ENCODE peak calls at places on chromosomes 11 and 22, in six cellular contexts. One of them, this sample, is unnamed.

GRCh38 chr11:99422581-99423434 is 402.1 kb downstream of the CNTN5 start:
- DNase-seq in activated CD8-positive, alpha-beta memory T cell treated with anti-CD3 and anti-CD28 coated beads for 4 hours: no peak
- DNase-seq in SW480: peak; percentile 50
- DNase-seq in head of caudate nucleus: no peak
- DNase-seq in HFF-Myc: no peak
- DNase-seq in activated CD4-positive, alpha-beta T cell treated with anti-CD3 and anti-CD28 coated beads for 24 hours: no peak
- DNase-seq in this sample: no peak

GRCh38 chr11:28913883-28914282 is 805.7 kb downstream of the METTL15 start:
- DNase-seq in head of caudate nucleus: no peak
- DNase-seq in activated CD4-positive, alpha-beta T cell treated with anti-CD3 and anti-CD28 coated beads for 24 hours: no peak
- DNase-seq in activated CD8-positive, alpha-beta memory T cell treated with anti-CD3 and anti-CD28 coated beads for 4 hours: no peak
- DNase-seq in HFF-Myc: no peak
- DNase-seq in SW480: no peak
- DNase-seq in this sample: no peak

GRCh38 chr11:57290288-57290687 is 34.5 kb downstream of the TNKS1BP1 start:
- DNase-seq in activated CD8-positive, alpha-beta memory T cell treated with anti-CD3 and anti-CD28 coated beads for 4 hours: no peak
- DNase-seq in activated CD4-positive, alpha-beta T cell treated with anti-CD3 and anti-CD28 coated beads for 24 hours: no peak
- DNase-seq in head of caudate nucleus: no peak
- DNase-seq in SW480: no peak
- DNase-seq in HFF-Myc: no peak
- DNase-seq in this sample: no peak

GRCh38 chr11:96287796-96288439 is 55.1 kb downstream of the MAML2 start:
- DNase-seq in HFF-Myc: no peak
- DNase-seq in head of caudate nucleus: no peak
- DNase-seq in activated CD8-positive, alpha-beta memory T cell treated with anti-CD3 and anti-CD28 coated beads for 4 hours: no peak
- DNase-seq in activated CD4-positive, alpha-beta T cell treated with anti-CD3 and anti-CD28 coated beads for 24 hours: no peak
- DNase-seq in SW480: no peak
- DNase-seq in this sample: no peak

GRCh38 chr11:72604256-72604655 is 70.0 kb downstream of the PDE2A start:
- DNase-seq in activated CD8-positive, alpha-beta memory T cell treated with anti-CD3 and anti-CD28 coated beads for 4 hours: no peak
- DNase-seq in activated CD4-positive, alpha-beta T cell treated with anti-CD3 and anti-CD28 coated beads for 24 hours: no peak
- DNase-seq in HFF-Myc: no peak
- DNase-seq in head of caudate nucleus: no peak
- DNase-seq in SW480: no peak
- DNase-seq in this sample: no peak

GRCh38 chr11:74397531-74398243 is 546 bp downstream of the PGM2L1 start:
- DNase-seq in activated CD4-positive, alpha-beta T cell treated with anti-CD3 and anti-CD28 coated beads for 24 hours: no peak
- DNase-seq in HFF-Myc: no peak
- DNase-seq in activated CD8-positive, alpha-beta memory T cell treated with anti-CD3 and anti-CD28 coated beads for 4 hours: no peak
- DNase-seq in SW480: peak; percentile 89
- DNase-seq in head of caudate nucleus: no peak
- DNase-seq in this sample: peak; percentile 68

GRCh38 chr11:95556342-95557151 is 233.0 kb downstream of the FAM76B start:
- DNase-seq in SW480: no peak
- DNase-seq in head of caudate nucleus: no peak
- DNase-seq in activated CD4-positive, alpha-beta T cell treated with anti-CD3 and anti-CD28 coated beads for 24 hours: no peak
- DNase-seq in activated CD8-positive, alpha-beta memory T cell treated with anti-CD3 and anti-CD28 coated beads for 4 hours: no peak
- DNase-seq in HFF-Myc: peak; percentile 89
- DNase-seq in this sample: no peak

GRCh38 chr11:824292-824880 is 3.3 kb upstream of the CRACR2B start:
- DNase-seq in head of caudate nucleus: no peak
- DNase-seq in SW480: no peak
- DNase-seq in activated CD4-positive, alpha-beta T cell treated with anti-CD3 and anti-CD28 coated beads for 24 hours: no peak
- DNase-seq in activated CD8-positive, alpha-beta memory T cell treated with anti-CD3 and anti-CD28 coated beads for 4 hours: no peak
- DNase-seq in HFF-Myc: no peak
- DNase-seq in this sample: peak; percentile 81

GRCh38 chr22:32904044-32904443 is 102.5 kb downstream of the TIMP3 start:
- DNase-seq in activated CD4-positive, alpha-beta T cell treated with anti-CD3 and anti-CD28 coated beads for 24 hours: no peak
- DNase-seq in HFF-Myc: no peak
- DNase-seq in activated CD8-positive, alpha-beta memory T cell treated with anti-CD3 and anti-CD28 coated beads for 4 hours: no peak
- DNase-seq in head of caudate nucleus: no peak
- DNase-seq in SW480: peak; percentile 50
- DNase-seq in this sample: peak; percentile 45

GRCh38 chr11:110355011-110355744 is 58.8 kb upstream of the RDX start:
- DNase-seq in SW480: no peak
- DNase-seq in HFF-Myc: no peak
- DNase-seq in activated CD8-positive, alpha-beta memory T cell treated with anti-CD3 and anti-CD28 coated beads for 4 hours: no peak
- DNase-seq in activated CD4-positive, alpha-beta T cell treated with anti-CD3 and anti-CD28 coated beads for 24 hours: no peak
- DNase-seq in head of caudate nucleus: no peak
- DNase-seq in this sample: no peak

GRCh38 chr11:128931661-128932060 is 11.0 kb downstream of the TP53AIP1 start:
- DNase-seq in activated CD4-positive, alpha-beta T cell treated with anti-CD3 and anti-CD28 coated beads for 24 hours: no peak
- DNase-seq in SW480: peak; percentile 58
- DNase-seq in HFF-Myc: no peak
- DNase-seq in activated CD8-positive, alpha-beta memory T cell treated with anti-CD3 and anti-CD28 coated beads for 4 hours: no peak
- DNase-seq in head of caudate nucleus: no peak
- DNase-seq in this sample: no peak

GRCh38 chr11:390175-390574 is 3.8 kb upstream of the PKP3 start:
- DNase-seq in head of caudate nucleus: no peak
- DNase-seq in HFF-Myc: no peak
- DNase-seq in activated CD4-positive, alpha-beta T cell treated with anti-CD3 and anti-CD28 coated beads for 24 hours: no peak
- DNase-seq in SW480: no peak
- DNase-seq in activated CD8-positive, alpha-beta memory T cell treated with anti-CD3 and anti-CD28 coated beads for 4 hours: no peak
- DNase-seq in this sample: peak; percentile 46

GRCh38 chr11:68468217-68468828 is 7.8 kb downstream of the PPP6R3 start:
- DNase-seq in HFF-Myc: no peak
- DNase-seq in activated CD4-positive, alpha-beta T cell treated with anti-CD3 and anti-CD28 coated beads for 24 hours: no peak
- DNase-seq in activated CD8-positive, alpha-beta memory T cell treated with anti-CD3 and anti-CD28 coated beads for 4 hours: no peak
- DNase-seq in head of caudate nucleus: no peak
- DNase-seq in SW480: no peak
- DNase-seq in this sample: no peak

GRCh38 chr22:28544431-28544868 is 135.2 kb downstream of the TTC28 start:
- DNase-seq in HFF-Myc: no peak
- DNase-seq in activated CD8-positive, alpha-beta memory T cell treated with anti-CD3 and anti-CD28 coated beads for 4 hours: no peak
- DNase-seq in activated CD4-positive, alpha-beta T cell treated with anti-CD3 and anti-CD28 coated beads for 24 hours: no peak
- DNase-seq in SW480: no peak
- DNase-seq in head of caudate nucleus: no peak
- DNase-seq in this sample: no peak

GRCh38 chr11:70420008-70420464 is 21.7 kb downstream of the CTTN start:
- DNase-seq in activated CD4-positive, alpha-beta T cell treated with anti-CD3 and anti-CD28 coated beads for 24 hours: no peak
- DNase-seq in SW480: no peak
- DNase-seq in activated CD8-positive, alpha-beta memory T cell treated with anti-CD3 and anti-CD28 coated beads for 4 hours: no peak
- DNase-seq in HFF-Myc: no peak
- DNase-seq in head of caudate nucleus: no peak
- DNase-seq in this sample: no peak

GRCh38 chr11:1862588-1863351 is 9.9 kb downstream of the LSP1 start:
- DNase-seq in activated CD8-positive, alpha-beta memory T cell treated with anti-CD3 and anti-CD28 coated beads for 4 hours: no peak
- DNase-seq in HFF-Myc: no peak
- DNase-seq in SW480: peak; percentile 55
- DNase-seq in activated CD4-positive, alpha-beta T cell treated with anti-CD3 and anti-CD28 coated beads for 24 hours: no peak
- DNase-seq in head of caudate nucleus: no peak
- DNase-seq in this sample: no peak

GRCh38 chr11:73851046-73851764 is 25.4 kb downstream of the COA4 start:
- DNase-seq in activated CD4-positive, alpha-beta T cell treated with anti-CD3 and anti-CD28 coated beads for 24 hours: no peak
- DNase-seq in activated CD8-positive, alpha-beta memory T cell treated with anti-CD3 and anti-CD28 coated beads for 4 hours: no peak
- DNase-seq in head of caudate nucleus: no peak
- DNase-seq in SW480: no peak
- DNase-seq in HFF-Myc: no peak
- DNase-seq in this sample: no peak

GRCh38 chr11:84117394-84117793 is 831.2 kb upstream of the CCDC90B start:
- DNase-seq in activated CD8-positive, alpha-beta memory T cell treated with anti-CD3 and anti-CD28 coated beads for 4 hours: no peak
- DNase-seq in HFF-Myc: no peak
- DNase-seq in SW480: no peak
- DNase-seq in head of caudate nucleus: no peak
- DNase-seq in activated CD4-positive, alpha-beta T cell treated with anti-CD3 and anti-CD28 coated beads for 24 hours: no peak
- DNase-seq in this sample: no peak

GRCh38 chr11:111851636-111852035 is 19.7 kb downstream of the ALG9 start:
- DNase-seq in activated CD4-positive, alpha-beta T cell treated with anti-CD3 and anti-CD28 coated beads for 24 hours: no peak
- DNase-seq in activated CD8-positive, alpha-beta memory T cell treated with anti-CD3 and anti-CD28 coated beads for 4 hours: no peak
- DNase-seq in SW480: peak; percentile 15
- DNase-seq in HFF-Myc: no peak
- DNase-seq in head of caudate nucleus: no peak
- DNase-seq in this sample: no peak

GRCh38 chr11:12581923-12582322 is 92.3 kb upstream of the TEAD1 start:
- DNase-seq in activated CD8-positive, alpha-beta memory T cell treated with anti-CD3 and anti-CD28 coated beads for 4 hours: no peak
- DNase-seq in SW480: peak; percentile 51
- DNase-seq in activated CD4-positive, alpha-beta T cell treated with anti-CD3 and anti-CD28 coated beads for 24 hours: no peak
- DNase-seq in HFF-Myc: no peak
- DNase-seq in head of caudate nucleus: no peak
- DNase-seq in this sample: no peak

GRCh38 chr11:75355051-75355450 is 3.6 kb upstream of the ARRB1 start:
- DNase-seq in activated CD4-positive, alpha-beta T cell treated with anti-CD3 and anti-CD28 coated beads for 24 hours: no peak
- DNase-seq in activated CD8-positive, alpha-beta memory T cell treated with anti-CD3 and anti-CD28 coated beads for 4 hours: no peak
- DNase-seq in head of caudate nucleus: no peak
- DNase-seq in SW480: no peak
- DNase-seq in HFF-Myc: no peak
- DNase-seq in this sample: no peak

GRCh38 chr11:27201454-27202302 is 161.1 kb downstream of the BBOX1 start:
- DNase-seq in activated CD4-positive, alpha-beta T cell treated with anti-CD3 and anti-CD28 coated beads for 24 hours: no peak
- DNase-seq in head of caudate nucleus: no peak
- DNase-seq in HFF-Myc: peak; percentile 89
- DNase-seq in SW480: peak; percentile 92
- DNase-seq in activated CD8-positive, alpha-beta memory T cell treated with anti-CD3 and anti-CD28 coated beads for 4 hours: no peak
- DNase-seq in this sample: peak; percentile 97

GRCh38 chr22:31481129-31481528 is 8.5 kb downstream of the EIF4ENIF1 start:
- DNase-seq in activated CD4-positive, alpha-beta T cell treated with anti-CD3 and anti-CD28 coated beads for 24 hours: no peak
- DNase-seq in HFF-Myc: no peak
- DNase-seq in activated CD8-positive, alpha-beta memory T cell treated with anti-CD3 and anti-CD28 coated beads for 4 hours: no peak
- DNase-seq in head of caudate nucleus: no peak
- DNase-seq in SW480: no peak
- DNase-seq in this sample: no peak

GRCh38 chr11:18319914-18320313 is 2.0 kb downstream of the HPS5 start:
- DNase-seq in SW480: no peak
- DNase-seq in activated CD4-positive, alpha-beta T cell treated with anti-CD3 and anti-CD28 coated beads for 24 hours: no peak
- DNase-seq in HFF-Myc: no peak
- DNase-seq in activated CD8-positive, alpha-beta memory T cell treated with anti-CD3 and anti-CD28 coated beads for 4 hours: no peak
- DNase-seq in head of caudate nucleus: no peak
- DNase-seq in this sample: no peak

GRCh38 chr11:23288001-23288783 is 427.9 kb upstream of the CCDC179 start:
- DNase-seq in head of caudate nucleus: no peak
- DNase-seq in HFF-Myc: peak; percentile 83
- DNase-seq in activated CD8-positive, alpha-beta memory T cell treated with anti-CD3 and anti-CD28 coated beads for 4 hours: no peak
- DNase-seq in SW480: no peak
- DNase-seq in activated CD4-positive, alpha-beta T cell treated with anti-CD3 and anti-CD28 coated beads for 24 hours: no peak
- DNase-seq in this sample: no peak

GRCh38 chr22:48760481-48761238 is 1067.0 kb downstream of the BRD1 start:
- DNase-seq in activated CD4-positive, alpha-beta T cell treated with anti-CD3 and anti-CD28 coated beads for 24 hours: no peak
- DNase-seq in HFF-Myc: no peak
- DNase-seq in activated CD8-positive, alpha-beta memory T cell treated with anti-CD3 and anti-CD28 coated beads for 4 hours: no peak
- DNase-seq in SW480: no peak
- DNase-seq in head of caudate nucleus: peak; percentile 9
- DNase-seq in this sample: peak; percentile 9

GRCh38 chr11:8593935-8594909 is at the start of gene STK33:
- DNase-seq in activated CD4-positive, alpha-beta T cell treated with anti-CD3 and anti-CD28 coated beads for 24 hours: peak; percentile 22
- DNase-seq in activated CD8-positive, alpha-beta memory T cell treated with anti-CD3 and anti-CD28 coated beads for 4 hours: no peak
- DNase-seq in head of caudate nucleus: peak; percentile 48
- DNase-seq in SW480: peak; percentile 47
- DNase-seq in HFF-Myc: no peak
- DNase-seq in this sample: peak; percentile 56

GRCh38 chr22:48485144-48486135 is 1342.2 kb downstream of the BRD1 start:
- DNase-seq in HFF-Myc: no peak
- DNase-seq in SW480: peak; percentile 17
- DNase-seq in activated CD8-positive, alpha-beta memory T cell treated with anti-CD3 and anti-CD28 coated beads for 4 hours: no peak
- DNase-seq in activated CD4-positive, alpha-beta T cell treated with anti-CD3 and anti-CD28 coated beads for 24 hours: no peak
- DNase-seq in head of caudate nucleus: no peak
- DNase-seq in this sample: no peak

GRCh38 chr11:76734456-76735217 is 48.5 kb upstream of the TSKU start:
- DNase-seq in HFF-Myc: no peak
- DNase-seq in activated CD4-positive, alpha-beta T cell treated with anti-CD3 and anti-CD28 coated beads for 24 hours: no peak
- DNase-seq in head of caudate nucleus: no peak
- DNase-seq in SW480: no peak
- DNase-seq in activated CD8-positive, alpha-beta memory T cell treated with anti-CD3 and anti-CD28 coated beads for 4 hours: no peak
- DNase-seq in this sample: no peak

GRCh38 chr11:32435152-32435480 is 223 bp downstream of the WT1 start:
- DNase-seq in head of caudate nucleus: no peak
- DNase-seq in activated CD8-positive, alpha-beta memory T cell treated with anti-CD3 and anti-CD28 coated beads for 4 hours: no peak
- DNase-seq in SW480: peak; percentile 66
- DNase-seq in activated CD4-positive, alpha-beta T cell treated with anti-CD3 and anti-CD28 coated beads for 24 hours: no peak
- DNase-seq in HFF-Myc: no peak
- DNase-seq in this sample: no peak